ENCODE peak calls at places on chromosomes 4 and X, in six cellular contexts. V is fibroblast of lung, M is neural progenitor cell, R is stomach, E is cardiac muscle cell, Z is colonic mucosa. W is an unnamed sample.

GRCh38 chrX:50871922-50872453 is 38.5 kb upstream of the BMP15 start:
- DNase-seq in V (peak; percentile 11), M (no peak), R (no peak), E (no peak), Z (no peak), W (no peak)

GRCh38 chrX:120560405-120560841 is 339 bp downstream of the CUL4B start:
- DNase-seq in V (peak; percentile 49), M (no peak), R (peak; percentile 36), E (peak; percentile 39), Z (peak; percentile 47), W (peak; percentile 74)

GRCh38 chr4:5798447-5798846 is 87.4 kb downstream of the EVC start:
- DNase-seq in V (no peak), M (no peak), R (peak; percentile 17), E (no peak), Z (no peak), W (no peak)

GRCh38 chrX:11533211-11533651 is 132.5 kb downstream of the ARHGAP6 start:
- DNase-seq in V (peak; percentile 78), M (peak; percentile 46), R (no peak), E (peak; percentile 71), Z (no peak), W (no peak)

GRCh38 chr4:93184093-93184492 is 644.5 kb upstream of the ATOH1 start:
- DNase-seq in V (no peak), M (peak; percentile 4), R (no peak), E (peak; percentile 63), Z (no peak), W (no peak)

GRCh38 chr4:41471126-41471665 is 66.8 kb upstream of the LIMCH1 start:
- DNase-seq in V (no peak), M (no peak), R (no peak), E (no peak), Z (no peak), W (no peak)

GRCh38 chr4:102599887-102600286 is 98.7 kb downstream of the NFKB1 start:
- DNase-seq in V (no peak), M (no peak), R (no peak), E (no peak), Z (no peak), W (no peak)

GRCh38 chr4:15455290-15455689 is 14.4 kb upstream of the CC2D2A start:
- DNase-seq in V (no peak), M (no peak), R (no peak), E (no peak), Z (no peak), W (peak; percentile 88)

GRCh38 chrX:46325312-46325877 is 219.8 kb downstream of the ZNF674 start:
- DNase-seq in V (peak; percentile 92), M (peak; percentile 20), R (no peak), E (peak; percentile 15), Z (no peak), W (no peak)

GRCh38 chr4:6008092-6008551 is 10.1 kb downstream of the C4orf50 start:
- DNase-seq in V (no peak), M (peak; percentile 80), R (no peak), E (peak; percentile 42), Z (no peak), W (no peak)

GRCh38 chr4:162164881-162165528 is 1.2 kb upstream of the FSTL5 start:
- DNase-seq in V (peak; percentile 25), M (peak; percentile 12), R (no peak), E (peak; percentile 7), Z (no peak), W (no peak)
- H3K4me3 ChIP-seq in V (no peak overlapping the region), M (peak overlapping the region; percentile 85), R (no peak overlapping the region), E (peak overlapping the region; percentile 49), Z (peak overlapping the region; percentile 29), W (no peak overlapping the region)

DNA sequence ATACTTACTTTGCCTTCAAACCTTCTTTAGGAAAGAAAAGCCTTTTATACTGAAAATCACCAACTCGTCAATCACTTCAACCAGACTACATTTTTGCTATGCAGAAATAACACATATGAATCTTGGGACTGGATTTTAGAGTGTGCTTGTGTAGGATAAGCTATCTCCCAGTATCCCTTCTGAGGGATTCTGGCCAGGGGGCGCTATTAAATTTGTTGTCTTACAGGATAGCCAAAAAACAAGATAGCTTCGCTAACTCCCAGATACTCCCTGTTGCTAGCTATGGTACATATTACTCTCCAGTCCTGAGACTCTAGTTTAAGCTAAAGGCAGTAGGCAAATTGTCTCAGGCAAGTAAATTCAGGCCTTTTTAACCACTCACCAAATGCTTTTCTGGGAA is 167.2 kb downstream of the LHFPL1 start:
- DNase-seq in V (no peak), M (peak; percentile 18), R (no peak), E (peak; percentile 7), Z (no peak), W (no peak)
- TF ChIP-seq CTCF in V (no peak), M (peak; percentile 43), R (no peak), E (no peak), Z (no peak), W (no peak)

GRCh38 chr4:185839204-185839712 is 27.3 kb upstream of the SORBS2 start:
- DNase-seq in V (peak; percentile 97), M (peak; percentile 77), R (no peak), E (peak; percentile 11), Z (peak; percentile 38), W (no peak)

GRCh38 chr4:185840953-185841352 is 29.0 kb upstream of the SORBS2 start:
- DNase-seq in V (no peak), M (no peak), R (no peak), E (no peak), Z (no peak), W (no peak)

GRCh38 chr4:185838514-185839203 is 26.7 kb upstream of the SORBS2 start:
- DNase-seq in V (no peak), M (no peak), R (no peak), E (no peak), Z (no peak), W (no peak)

GRCh38 chr4:185840201-185840600 is 28.2 kb upstream of the SORBS2 start:
- DNase-seq in V (peak; percentile 62), M (no peak), R (no peak), E (no peak), Z (no peak), W (no peak)

DNA sequence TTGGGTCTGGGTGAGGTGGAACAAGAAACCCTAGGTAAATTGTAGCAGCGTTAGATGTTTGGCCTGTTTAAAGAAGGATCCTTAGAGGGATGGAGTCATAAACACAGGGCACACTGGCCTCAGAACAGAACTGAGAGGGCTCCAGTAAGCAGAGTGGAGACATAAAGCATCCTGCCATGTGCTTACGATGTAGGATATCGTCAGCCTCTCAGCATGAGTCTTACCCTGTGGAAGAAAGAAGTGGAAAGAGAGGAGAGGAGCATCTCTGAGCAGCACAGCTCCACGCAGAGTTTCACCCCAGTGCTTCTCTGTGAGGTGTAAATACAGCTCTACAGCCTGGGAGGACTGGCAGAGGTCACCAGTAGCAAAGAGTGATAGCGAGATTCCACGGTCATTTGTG is 27.8 kb upstream of the SORBS2 start:
- DNase-seq in V (peak; percentile 16), M (peak; percentile 24), R (no peak), E (no peak), Z (no peak), W (no peak)
- H3K27ac ChIP-seq in V (peak overlapping the region; percentile 75), M (peak overlapping the region; percentile 72), R (peak overlapping the region; percentile 57), E (peak overlapping the region; percentile 81), Z (peak overlapping the region; percentile 65), W (peak overlapping the region; percentile 75)

GRCh38 chrX:121581885-121582284 is 534.5 kb downstream of the GLUD2 start:
- DNase-seq in V (no peak), M (peak; percentile 24), R (no peak), E (peak; percentile 5), Z (no peak), W (no peak)

GRCh38 chrX:121579016-121579760 is 531.8 kb downstream of the GLUD2 start:
- DNase-seq in V (peak; percentile 4), M (peak; percentile 45), R (no peak), E (peak; percentile 32), Z (peak; percentile 26), W (no peak)
- H3K4me3 ChIP-seq in V (no peak overlapping the region), M (no peak overlapping the region), R (no peak overlapping the region), E (no peak overlapping the region), Z (no peak overlapping the region), W (no peak overlapping the region)

GRCh38 chr4:130563185-130563890 is 1467.4 kb downstream of the C4orf33 start:
- DNase-seq in V (peak; percentile 66), M (peak; percentile 82), R (peak; percentile 30), E (peak; percentile 42), Z (peak; percentile 16), W (no peak)
- TF ChIP-seq CTCF in V (peak; percentile 76), M (peak; percentile 69), R (no peak), E (peak; percentile 73), Z (no peak), W (no peak)

DNA sequence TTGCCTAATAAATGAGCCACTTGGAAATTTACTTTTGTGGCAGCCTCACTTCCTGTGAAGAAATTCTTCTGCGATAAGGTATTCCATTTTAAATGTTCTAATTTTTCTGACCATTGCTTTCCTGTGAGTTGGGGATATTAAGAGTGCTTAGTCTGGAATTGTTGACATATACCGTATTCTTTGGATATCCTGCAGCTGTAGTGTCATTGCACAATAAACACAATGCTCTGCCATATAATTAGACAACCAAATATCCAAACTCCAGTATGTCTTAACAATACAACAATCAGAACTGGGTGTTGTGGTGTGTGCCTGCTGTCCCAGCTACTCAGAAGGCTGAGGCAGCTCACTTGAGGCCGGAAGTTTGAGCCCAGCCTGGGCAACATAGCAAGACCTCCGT is 99.4 kb downstream of the LUZP4 start:
- DNase-seq in V (peak; percentile 46), M (no peak), R (no peak), E (no peak), Z (no peak), W (no peak)
- H3K27ac ChIP-seq in V (no peak overlapping the region), M (no peak overlapping the region), R (no peak overlapping the region), E (no peak overlapping the region), Z (no peak overlapping the region), W (no peak overlapping the region)

DNA sequence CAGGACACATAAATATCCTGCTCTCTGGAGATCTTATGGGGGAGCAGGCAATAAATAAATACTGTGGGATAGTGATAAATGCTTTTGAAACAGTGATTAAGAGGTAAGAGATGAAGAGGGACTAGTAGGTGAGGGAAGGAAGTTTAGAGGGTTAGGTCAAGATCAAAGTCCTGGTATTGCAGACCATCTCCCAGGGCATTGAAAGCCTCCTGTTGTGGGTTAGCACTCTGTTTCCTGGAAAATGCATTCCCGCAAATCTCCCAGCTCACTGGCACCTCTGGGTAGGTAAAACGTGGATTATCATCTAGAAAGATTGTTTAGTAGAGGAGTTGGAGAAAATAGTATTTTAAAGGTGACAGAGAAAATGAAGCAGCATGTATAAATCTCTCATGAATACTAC is 2.2 kb downstream of the SNX25 start:
- DNase-seq in V (no peak), M (no peak), R (no peak), E (no peak), Z (no peak), W (no peak)
- H3K4me3 ChIP-seq in V (peak overlapping the region; percentile 87), M (peak overlapping the region; percentile 90), R (no peak overlapping the region), E (peak overlapping the region; percentile 90), Z (no peak overlapping the region), W (peak overlapping the region; percentile 95)

DNA sequence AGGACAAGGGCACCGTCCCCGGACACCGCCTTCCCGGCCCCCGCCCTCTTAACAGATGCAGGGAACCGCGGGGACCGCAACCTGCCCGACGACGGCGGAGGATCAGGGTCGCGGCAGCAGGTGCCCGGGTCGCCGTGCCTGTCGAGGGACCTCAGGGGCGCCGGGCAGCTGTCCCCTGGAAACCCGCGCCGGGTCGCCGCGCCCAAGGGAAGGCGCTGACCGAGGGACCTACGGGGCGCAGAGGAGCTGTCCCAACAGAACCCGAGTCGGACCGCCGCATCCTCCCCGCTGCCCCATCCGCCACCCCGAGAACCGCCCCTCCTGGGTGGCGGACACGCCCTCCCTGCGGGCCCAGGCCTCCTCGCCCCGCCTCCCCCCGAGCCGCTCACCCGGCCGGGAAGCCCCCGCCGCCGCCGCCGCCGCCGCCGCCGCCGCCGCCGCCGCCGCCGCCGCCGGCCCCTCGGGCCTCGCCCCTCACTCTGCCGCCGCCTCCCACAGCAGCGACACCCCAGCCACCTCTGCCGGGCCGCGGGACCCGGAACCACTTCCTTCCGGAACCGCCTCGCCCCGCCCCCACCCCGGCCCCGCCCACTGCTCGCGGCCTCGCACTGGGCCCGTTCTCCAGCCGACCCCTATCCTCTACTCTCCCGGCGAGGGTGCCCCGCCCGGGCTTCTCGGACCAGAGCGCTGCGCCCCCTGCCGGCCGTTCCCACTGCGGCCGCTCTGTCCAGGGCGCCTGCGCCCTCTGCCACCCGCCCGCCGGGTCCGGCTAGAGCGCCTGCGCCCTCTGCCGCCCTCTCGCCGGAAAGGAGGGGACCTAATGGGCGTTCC is at the start of gene BCLAF3:
- DNase-seq in V (peak; percentile 77), M (peak; percentile 94), R (peak; percentile 90), E (peak; percentile 91), Z (peak; percentile 88), W (peak; percentile 90)
- TF ChIP-seq CTCF in V (peak; percentile 50), M (peak; percentile 74), R (peak; percentile 73), E (peak; percentile 72), Z (peak; percentile 66), W (peak; percentile 59)

W was measured in coronary artery.